ENCODE peak calls at places on chromosomes 12 and 14, in four cellular contexts. Q is globus pallidus; K is H4; T is CD8-positive, alpha-beta T cell. W is an unnamed sample.

GRCh38 chr14:77091518-77091917 is 6.5 kb upstream of the CIPC start:
- DNase-seq in T (no peak), K (no peak), Q (no peak), W (no peak)

GRCh38 chr14:90429764-90430163 is 32.9 kb downstream of the CALM1 start:
- DNase-seq in Q (no peak), T (no peak), K (no peak), W (no peak)

GRCh38 chr12:131896080-131896810 is 1.8 kb downstream of the ULK1 start:
- DNase-seq in K (peak), Q (peak), T (peak), W (peak)

GRCh38 chr14:83558946-83559345 is 1971.0 kb upstream of the FLRT2 start:
- DNase-seq in Q (no peak), K (no peak), T (no peak), W (no peak)

GRCh38 chr14:67694791-67695393 is 672 bp downstream of the RDH11 start:
- DNase-seq in K (peak), Q (peak), T (peak), W (peak)

GRCh38 chr12:9064815-9065606 is 50.7 kb downstream of the A2M start:
- DNase-seq in Q (peak), T (no peak), K (no peak), W (no peak)

GRCh38 chr12:113261847-113262470 is 40.7 kb downstream of the TPCN1 start:
- DNase-seq in T (no peak), Q (no peak), K (no peak), W (no peak)

GRCh38 chr14:64232095-64232830 is 61.9 kb downstream of the ESR2 start:
- DNase-seq in Q (no peak), T (no peak), K (peak), W (no peak)

GRCh38 chr12:96422192-96422591 is 22.0 kb upstream of the CDK17 start:
- DNase-seq in T (no peak), Q (no peak), K (no peak), W (no peak)

GRCh38 chr14:52950898-52951729 is at the start of gene FERMT2:
- DNase-seq in K (peak), Q (peak), T (no peak), W (no peak)

GRCh38 chr14:71202881-71203280 is 295.6 kb downstream of the PCNX1 start:
- DNase-seq in Q (no peak), K (no peak), T (no peak), W (no peak)

GRCh38 chr14:102316048-102316745 is 3.3 kb upstream of the ZNF839 start:
- DNase-seq in T (no peak), K (peak), Q (no peak), W (peak)

GRCh38 chr14:103563089-103563620 is 395 bp downstream of the COA8 start:
- DNase-seq in K (no peak), T (peak), Q (no peak), W (no peak)

GRCh38 chr12:82728710-82729109 is 42.0 kb downstream of the TMTC2 start:
- DNase-seq in K (no peak), T (no peak), Q (no peak), W (no peak)

GRCh38 chr14:95468416-95469133 is 47.9 kb downstream of the SYNE3 start:
- DNase-seq in T (no peak), Q (no peak), K (no peak), W (no peak)

GRCh38 chr14:37413050-37413449 is 182.0 kb downstream of the FOXA1 start:
- DNase-seq in K (no peak), T (no peak), Q (no peak), W (no peak)

GRCh38 chr12:3700861-3701260 is 52.0 kb downstream of the CRACR2A start:
- DNase-seq in Q (no peak), K (no peak), T (no peak), W (no peak)

GRCh38 chr14:90398315-90398811 is 1.5 kb downstream of the CALM1 start:
- DNase-seq in K (peak), Q (peak), T (peak), W (peak)

GRCh38 chr14:90815817-90816662 is at the start of gene TTC7B:
- DNase-seq in T (no peak), K (no peak), Q (no peak), W (no peak)

GRCh38 chr14:100619382-100620305 is 32.4 kb upstream of the BEGAIN start:
- DNase-seq in K (no peak), Q (no peak), T (no peak), W (no peak)

GRCh38 chr12:1915082-1915968 is 3.1 kb downstream of the CACNA2D4 start:
- DNase-seq in Q (no peak), T (peak), K (no peak), W (no peak)

GRCh38 chr14:94164685-94165431 is 9.3 kb upstream of the PPP4R4 start:
- DNase-seq in T (no peak), Q (no peak), K (no peak), W (no peak)

GRCh38 chr14:78154827-78155226 is 15.3 kb upstream of the NRXN3 start:
- DNase-seq in K (no peak), T (no peak), Q (peak), W (no peak)

GRCh38 chr12:104314242-104314614 is 10.7 kb downstream of the EID3 start:
- DNase-seq in K (no peak), T (no peak), Q (no peak), W (no peak)

GRCh38 chr14:97777622-97778021 is 980.4 kb downstream of the VRK1 start:
- DNase-seq in Q (no peak), T (no peak), K (no peak), W (no peak)

GRCh38 chr12:128823216-128823915 is 392 bp downstream of the SLC15A4 start:
- DNase-seq in Q (no peak), T (no peak), K (no peak), W (no peak)

GRCh38 chr14:22981090-22982012 is 1.0 kb downstream of the AJUBA start:
- DNase-seq in T (peak), Q (no peak), K (no peak), W (no peak)

GRCh38 chr12:115697341-115697740 is 580.2 kb downstream of the MED13L start:
- DNase-seq in Q (no peak), T (no peak), K (peak), W (no peak)

GRCh38 chr12:104056419-104056972 is 6.5 kb upstream of the GLT8D2 start:
- DNase-seq in T (no peak), K (peak), Q (no peak), W (no peak)

GRCh38 chr12:53103860-53104305 is 597 bp downstream of the SOAT2 start:
- DNase-seq in K (no peak), T (no peak), Q (no peak), W (no peak)

GRCh38 chr12:49985981-49986380 is 13.2 kb downstream of the AQP6 start:
- DNase-seq in K (no peak), Q (no peak), T (no peak), W (no peak)

GRCh38 chr12:19761465-19761864 is 322.2 kb downstream of the AEBP2 start:
- DNase-seq in T (no peak), Q (peak), K (no peak), W (no peak)

GRCh38 chr12:79016181-79016580 is 151.6 kb downstream of the SYT1 start:
- DNase-seq in T (no peak), K (no peak), Q (no peak), W (no peak)

GRCh38 chr14:37901978-37902377 is 305.7 kb upstream of the SSTR1 start:
- DNase-seq in Q (no peak), T (no peak), K (peak), W (no peak)

W was measured in effector CD4-positive, alpha-beta T cell.